ENCODE peak calls at places on chromosomes 2 and 18, in ten cellular contexts. S, A, L, X, Z, J, O, E, N and P are unnamed samples.

GRCh38 chr2:199659207-199659606 is 191.8 kb downstream of the FTCDNL1 start:
- DNase-seq in E (no peak), L (no peak), S (no peak), A (peak), Z (no peak), J (no peak), X (no peak), N (no peak), O (no peak), P (no peak)

GRCh38 chr2:142722086-142722485 is 155.4 kb upstream of the KYNU start:
- DNase-seq in Z (no peak), X (no peak), L (no peak), A (no peak), J (no peak), N (no peak), E (no peak), O (no peak), S (no peak), P (no peak)

GRCh38 chr2:169507698-169508097 is 1.8 kb upstream of the KLHL41 start:
- DNase-seq in A (no peak), S (no peak), N (peak), J (no peak), Z (no peak), E (no peak), X (no peak), L (no peak), O (no peak), P (no peak)

GRCh38 chr2:237662671-237663093 is 35.3 kb downstream of the LRRFIP1 start:
- DNase-seq in O (peak), X (peak), Z (peak), S (no peak), A (peak), N (no peak), L (peak), E (peak), J (peak), P (peak)

GRCh38 chr2:119772128-119772527 is 12.4 kb downstream of the PTPN4 start:
- DNase-seq in O (no peak), N (no peak), Z (no peak), L (no peak), J (no peak), X (no peak), A (no peak), E (no peak), S (no peak), P (no peak)

GRCh38 chr18:22658318-22658717 is 240.6 kb upstream of the CTAGE1 start:
- DNase-seq in O (no peak), E (no peak), A (no peak), N (no peak), J (no peak), S (no peak), L (no peak), Z (no peak), X (no peak), P (no peak)

GRCh38 chr2:1611886-1612285 is 132.4 kb downstream of the PXDN start:
- DNase-seq in Z (no peak), X (no peak), O (no peak), L (no peak), S (no peak), N (no peak), J (peak), E (no peak), A (no peak), P (peak)

GRCh38 chr2:241133436-241133820 is 15.8 kb downstream of the PASK start:
- DNase-seq in L (no peak), X (no peak), Z (no peak), J (no peak), A (no peak), E (peak), S (no peak), N (no peak), O (no peak), P (no peak)

GRCh38 chr18:13587001-13587400 is 139.4 kb downstream of the FAM210A start:
- DNase-seq in N (no peak), A (no peak), Z (no peak), L (no peak), O (no peak), J (no peak), X (no peak), E (no peak), S (no peak), P (peak)

GRCh38 chr2:231394201-231395141 is 1.0 kb upstream of the B3GNT7 start:
- DNase-seq in L (no peak), X (no peak), S (peak), N (no peak), E (peak), J (no peak), A (peak), O (no peak), Z (no peak), P (no peak)

GRCh38 chr2:112709703-112710102 is 11.1 kb upstream of the NT5DC4 start:
- DNase-seq in O (no peak), L (no peak), A (no peak), N (no peak), X (no peak), S (no peak), Z (peak), E (peak), J (peak), P (peak)

GRCh38 chr2:169001116-169001815 is 29.9 kb downstream of the ABCB11 start:
- DNase-seq in E (no peak), O (no peak), X (no peak), A (no peak), S (no peak), Z (no peak), L (no peak), N (no peak), J (no peak), P (no peak)

GRCh38 chr18:31267823-31268481 is 50.0 kb upstream of the DSG1 start:
- DNase-seq in O (no peak), Z (no peak), E (no peak), L (no peak), N (no peak), A (no peak), S (peak), X (no peak), J (no peak), P (no peak)

GRCh38 chr18:73824684-73825083 is 322.9 kb downstream of the FBXO15 start:
- DNase-seq in X (no peak), Z (no peak), L (no peak), S (no peak), E (no peak), N (no peak), O (no peak), A (no peak), J (no peak), P (no peak)

GRCh38 chr2:155766342-155767115 is 566.0 kb downstream of the NR4A2 start:
- DNase-seq in X (no peak), L (no peak), O (no peak), E (no peak), S (no peak), N (no peak), J (no peak), Z (no peak), A (no peak), P (no peak)

GRCh38 chr2:146701183-146701582 is 1143.6 kb upstream of the ACVR2A start:
- DNase-seq in O (no peak), E (no peak), A (no peak), J (no peak), N (no peak), L (no peak), X (no peak), S (no peak), Z (no peak), P (no peak)

GRCh38 chr2:172098650-172099471 is 3.8 kb downstream of the DLX2 start:
- DNase-seq in X (no peak), A (peak), O (no peak), N (peak), E (no peak), Z (peak), J (no peak), S (no peak), L (no peak), P (peak)

GRCh38 chr2:60294901-60295590 is 258.4 kb downstream of the BCL11A start:
- DNase-seq in J (no peak), X (no peak), O (no peak), Z (no peak), E (no peak), S (no peak), L (no peak), N (no peak), A (no peak), P (no peak)

GRCh38 chr2:36886664-36887063 is 79.7 kb downstream of the STRN start:
- DNase-seq in X (no peak), N (no peak), E (no peak), S (no peak), O (no peak), Z (no peak), A (no peak), J (no peak), L (no peak), P (no peak)

GRCh38 chr2:146817613-146818012 is 1027.2 kb upstream of the ACVR2A start:
- DNase-seq in A (no peak), L (no peak), E (no peak), N (no peak), S (no peak), X (no peak), J (no peak), Z (no peak), O (no peak), P (no peak)

GRCh38 chr18:57430166-57430958 is 4.8 kb upstream of the ONECUT2 start:
- DNase-seq in S (no peak), O (no peak), E (no peak), X (no peak), J (no peak), Z (no peak), L (no peak), A (no peak), N (no peak), P (no peak)

GRCh38 chr18:75264195-75264594 is 53.6 kb downstream of the TSHZ1 start:
- DNase-seq in E (no peak), N (no peak), A (no peak), X (no peak), J (no peak), L (no peak), S (no peak), Z (no peak), O (no peak), P (no peak)

GRCh38 chr18:75265255-75265654 is 54.7 kb downstream of the TSHZ1 start:
- DNase-seq in X (no peak), J (no peak), A (no peak), O (no peak), Z (no peak), S (no peak), N (no peak), L (no peak), E (no peak), P (no peak)

GRCh38 chr18:75265872-75266271 is 55.3 kb downstream of the TSHZ1 start:
- DNase-seq in X (no peak), J (no peak), O (no peak), L (no peak), Z (no peak), N (no peak), E (no peak), S (no peak), A (no peak), P (no peak)

GRCh38 chr18:75257596-75257995 is 47.0 kb downstream of the TSHZ1 start:
- DNase-seq in O (no peak), N (no peak), S (no peak), X (no peak), L (no peak), E (no peak), J (no peak), A (no peak), Z (peak), P (no peak)

GRCh38 chr18:75261430-75262223 is 51.0 kb downstream of the TSHZ1 start:
- DNase-seq in N (no peak), O (no peak), Z (no peak), S (peak), E (no peak), J (no peak), L (no peak), A (no peak), X (no peak), P (no peak)
- TF ChIP-seq POLR2A in N (no peak), O (no peak), Z (no peak), S (peak), E (no peak), J (no peak), L (no peak), A (no peak), X (no peak), P (no peak)

GRCh38 chr2:106868199-106868598 is 17.8 kb downstream of the ST6GAL2 start:
- DNase-seq in E (no peak), X (no peak), S (no peak), J (no peak), N (no peak), O (no peak), L (no peak), A (no peak), Z (no peak), P (no peak)
- TF ChIP-seq CTCF in E (no peak), X (no peak), S (peak), J (no peak), N (peak), O (no peak), L (no peak), A (no peak), Z (no peak), P (no peak)

DNA sequence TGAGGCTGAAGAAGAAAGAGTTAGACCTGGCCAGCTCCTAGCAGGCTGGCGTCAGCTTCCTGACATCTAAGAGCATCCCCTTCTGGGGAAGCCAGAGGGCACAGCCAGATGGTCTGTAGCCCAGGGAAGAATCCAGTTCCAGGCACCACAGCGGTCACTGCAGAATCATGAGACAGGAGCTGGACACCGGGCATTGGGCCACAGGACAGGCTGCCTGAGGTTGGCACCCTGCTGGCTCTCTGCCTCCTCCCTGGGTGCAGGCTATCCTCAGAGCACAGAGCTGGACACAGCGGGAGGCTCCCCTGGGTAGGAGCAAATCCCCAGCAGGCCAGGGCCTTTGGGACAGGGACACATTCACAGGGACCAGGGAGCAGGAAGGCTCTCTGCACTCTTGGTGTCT is 19.8 kb upstream of the ATOH8 start:
- DNase-seq in L (no peak), O (no peak), A (no peak), S (no peak), E (no peak), J (peak), N (no peak), X (no peak), Z (no peak), P (no peak)
- TF ChIP-seq POLR2A in L (no peak), O (no peak), A (no peak), S (no peak), E (no peak), J (no peak), N (no peak), X (no peak), Z (no peak), P (no peak)

GRCh38 chr2:101773137-101773536 is 75.6 kb downstream of the MAP4K4 start:
- DNase-seq in L (no peak), X (no peak), S (no peak), E (no peak), A (no peak), Z (no peak), J (no peak), O (no peak), N (no peak), P (no peak)

GRCh38 chr2:101768480-101769077 is 71.1 kb downstream of the MAP4K4 start:
- DNase-seq in Z (no peak), E (no peak), S (no peak), N (no peak), A (no peak), X (no peak), J (no peak), O (no peak), L (no peak), P (no peak)

GRCh38 chr2:101771911-101772321 is 74.4 kb downstream of the MAP4K4 start:
- DNase-seq in Z (no peak), O (no peak), J (no peak), L (no peak), A (no peak), S (no peak), X (no peak), N (no peak), E (no peak), P (no peak)

GRCh38 chr2:101771226-101771906 is 73.9 kb downstream of the MAP4K4 start:
- DNase-seq in Z (no peak), E (no peak), A (no peak), O (no peak), X (no peak), N (no peak), L (no peak), J (no peak), S (no peak), P (no peak)

DNA sequence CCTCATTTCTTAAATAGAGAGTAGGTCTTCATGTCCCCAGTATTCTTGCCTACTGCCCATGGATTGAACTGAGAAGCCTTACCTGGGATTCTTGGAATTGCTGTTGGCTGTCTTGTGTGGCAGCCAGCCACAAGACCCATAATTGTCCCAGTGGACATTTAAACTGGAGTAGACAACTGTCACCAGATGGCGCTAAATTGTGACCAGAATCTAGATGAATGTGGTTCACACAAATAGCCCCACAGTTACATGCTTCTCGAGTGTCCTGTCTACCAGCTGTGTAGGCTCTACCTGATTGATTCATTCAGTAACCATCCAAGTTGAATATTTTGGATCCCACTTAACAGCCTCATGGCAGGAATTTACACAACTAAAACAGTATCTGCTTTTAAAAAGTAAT is 73.2 kb downstream of the MAP4K4 start:
- DNase-seq in X (no peak), S (peak), A (no peak), N (peak), O (no peak), L (peak), J (no peak), Z (no peak), E (peak), P (no peak)
- TF ChIP-seq CTCF in X (peak), S (peak), A (no peak), N (peak), O (no peak), L (peak), J (no peak), Z (peak), E (peak), P (no peak)

DNA sequence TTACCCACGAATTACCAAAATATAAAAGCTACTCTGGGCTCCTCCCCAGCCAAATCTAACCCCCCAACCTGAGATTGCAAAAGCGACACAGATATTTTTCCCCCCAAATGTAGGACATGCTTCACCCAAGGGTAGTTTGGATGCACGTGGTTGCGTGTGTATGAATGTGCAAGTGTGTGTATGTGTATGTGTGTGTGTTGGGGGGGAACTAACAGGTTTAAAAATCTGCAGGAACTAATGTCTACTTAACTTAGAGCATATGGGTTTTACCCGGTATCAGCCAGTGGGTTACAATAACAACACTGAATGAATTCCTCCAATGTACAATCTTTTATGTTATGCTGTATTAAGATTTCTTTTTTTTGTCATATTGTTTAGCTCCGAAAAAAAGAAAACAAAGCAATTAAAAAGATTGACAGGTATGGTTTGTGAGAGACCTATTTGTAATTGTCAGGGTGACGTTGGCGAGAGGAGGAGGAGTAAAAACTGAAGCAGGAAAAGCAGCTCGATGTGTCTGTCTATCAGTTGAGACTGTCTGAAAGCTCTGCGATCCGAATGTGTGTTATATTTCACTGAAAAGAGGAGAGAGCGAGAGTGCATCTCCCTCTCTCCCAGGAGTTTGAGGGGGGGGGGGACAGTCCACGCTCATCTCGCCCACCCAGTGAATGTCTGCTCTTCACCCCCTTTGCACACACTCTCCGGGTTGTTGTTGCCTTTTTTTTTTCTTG is at the start of gene TSHZ1:
- DNase-seq in Z (peak), X (peak), O (peak), S (peak), A (peak), J (no peak), N (peak), E (peak), L (peak), P (peak)
- TF ChIP-seq POLR2A in Z (peak), X (peak), O (peak), S (peak), A (peak), J (peak), N (no peak), E (peak), L (peak), P (no peak)